ENCODE peak calls at places on chromosomes 4 and X, in six cellular contexts. B is HCT116, Q is lower lobe of right lung, J is ovary, N is dorsolateral prefrontal cortex, D is mammary epithelial cell. A is an unnamed sample.

GRCh38 chrX:24282381-24283121 is 31.3 kb downstream of the SUPT20HL2 start:
- DNase-seq in Q (no peak), N (no peak), D (no peak), J (peak), B (no peak), A (no peak)

GRCh38 chr4:166741709-166742108 is 492.6 kb downstream of the SPOCK3 start:
- DNase-seq in N (no peak), D (no peak), Q (no peak), B (no peak), J (no peak), A (no peak)

GRCh38 chrX:124619710-124620109 is 273.3 kb downstream of the SH2D1A start:
- DNase-seq in Q (no peak), N (no peak), B (no peak), J (no peak), D (no peak), A (no peak)

GRCh38 chr4:147837435-147837834 is 105.5 kb downstream of the ARHGAP10 start:
- DNase-seq in N (no peak), B (no peak), J (no peak), Q (no peak), D (no peak), A (no peak)

GRCh38 chr4:175671491-175671934 is 140.6 kb downstream of the GPM6A start:
- DNase-seq in J (no peak), N (peak), Q (no peak), D (no peak), B (no peak), A (peak)

GRCh38 chr4:93659629-93660028 is 168.9 kb upstream of the ATOH1 start:
- DNase-seq in J (no peak), B (no peak), D (no peak), Q (no peak), N (no peak), A (no peak)

GRCh38 chr4:3074846-3075651 is 568 bp downstream of the HTT start:
- DNase-seq in N (no peak), D (peak), J (peak), B (peak), Q (peak), A (no peak)

GRCh38 chr4:35925806-35926205 is 318.5 kb downstream of the ARAP2 start:
- DNase-seq in Q (no peak), D (no peak), J (no peak), B (no peak), N (no peak), A (no peak)

GRCh38 chrX:70998402-70999027 is 67.6 kb upstream of the SLC7A3 start:
- DNase-seq in B (no peak), Q (no peak), N (no peak), J (peak), D (peak), A (no peak)

GRCh38 chr4:169147217-169147616 is 123.5 kb downstream of the SH3RF1 start:
- DNase-seq in B (peak), D (peak), N (no peak), J (no peak), Q (no peak), A (no peak)

GRCh38 chr4:183797445-183798248 is 107.5 kb upstream of the STOX2 start:
- DNase-seq in N (no peak), Q (peak), J (no peak), D (peak), B (no peak), A (no peak)

GRCh38 chrX:47706575-47706974 is 47.6 kb upstream of the UXT start:
- DNase-seq in D (peak), B (no peak), J (no peak), N (no peak), Q (no peak), A (no peak)

DNA sequence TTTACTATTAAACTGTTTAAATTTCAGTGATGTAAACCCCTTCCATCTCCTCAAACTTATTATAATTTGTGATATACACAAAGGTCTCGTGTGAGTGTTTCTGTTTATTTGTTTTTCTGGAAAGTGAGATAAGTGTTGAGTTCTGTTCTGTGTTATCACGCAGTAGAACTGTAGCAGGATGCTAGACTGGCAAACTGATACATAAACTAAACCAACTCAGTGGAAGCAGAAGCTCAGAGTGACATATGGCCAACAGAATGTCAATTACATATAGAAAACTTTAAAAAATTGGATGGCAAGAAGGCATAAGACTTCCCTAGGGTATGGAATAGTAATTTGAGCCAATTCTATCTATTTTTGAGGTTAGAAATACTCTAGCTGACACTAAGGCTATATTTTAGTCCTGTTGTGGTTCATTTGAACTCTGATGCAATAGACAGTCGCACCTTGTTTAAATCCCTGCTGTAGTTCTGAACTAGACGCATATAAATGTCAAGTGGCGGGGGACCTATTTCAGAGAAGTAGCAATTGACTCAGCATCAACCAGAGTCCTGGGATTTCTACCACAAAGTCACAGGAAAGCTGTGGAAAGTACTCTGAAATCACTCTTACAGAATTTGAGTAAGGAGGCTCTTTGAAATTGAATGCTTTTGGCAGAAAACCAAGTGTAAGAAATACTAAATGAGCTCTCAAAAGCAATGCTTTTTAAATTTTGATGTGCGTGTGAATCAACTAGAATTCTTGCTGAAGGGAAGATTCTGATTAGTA is 294.4 kb downstream of the INPP4B start:
- DNase-seq in Q (no peak), D (no peak), J (no peak), B (no peak), N (no peak), A (no peak)
- H3K27ac ChIP-seq in Q (no peak), D (peak), J (no peak), B (peak), N (no peak), A (no peak)

GRCh38 chr4:6692806-6693205 is 872 bp upstream of the S100P start:
- DNase-seq in J (no peak), D (peak), N (no peak), B (no peak), Q (no peak), A (no peak)

GRCh38 chr4:6689506-6689960 is 4.1 kb upstream of the S100P start:
- DNase-seq in Q (peak), B (no peak), J (no peak), D (no peak), N (no peak), A (no peak)

GRCh38 chr4:6693274-6694176 is at the start of gene S100P:
- DNase-seq in Q (no peak), D (no peak), N (no peak), J (no peak), B (no peak), A (no peak)

GRCh38 chr4:6694177-6694901 is 661 bp downstream of the S100P start:
- DNase-seq in J (no peak), N (no peak), Q (no peak), B (no peak), D (no peak), A (no peak)

DNA sequence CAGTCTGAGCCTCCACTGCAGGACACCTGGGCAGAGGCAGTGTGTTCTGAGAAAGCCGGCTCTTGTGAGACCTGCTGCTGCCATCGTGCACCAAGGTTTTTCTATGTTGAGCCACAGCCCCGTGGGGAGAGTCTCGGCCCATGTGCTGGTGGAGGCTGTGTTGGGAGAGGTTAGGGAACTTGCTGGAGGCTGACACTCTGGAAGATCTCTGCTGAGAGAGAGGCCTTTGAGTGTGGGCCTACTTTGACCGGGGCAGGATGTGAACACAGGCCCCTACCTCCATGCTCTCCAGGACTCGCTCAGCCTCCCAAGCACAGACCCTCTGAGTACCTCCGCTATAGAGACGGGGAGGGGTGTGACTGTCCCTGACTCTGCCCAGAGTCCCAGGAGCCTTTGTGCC is 1.3 kb upstream of the S100P start:
- DNase-seq in D (no peak), N (no peak), Q (no peak), J (no peak), B (no peak), A (no peak)
- H3K27ac ChIP-seq in D (no peak), N (no peak), Q (no peak), J (no peak), B (no peak), A (no peak)

GRCh38 chr4:8286719-8287355 is 17.3 kb downstream of the HTRA3 start:
- DNase-seq in J (no peak), N (no peak), B (no peak), Q (no peak), D (no peak), A (no peak)

GRCh38 chr4:8285143-8285975 is 15.8 kb downstream of the HTRA3 start:
- DNase-seq in J (no peak), Q (no peak), D (no peak), B (no peak), N (no peak), A (no peak)

GRCh38 chr4:8289151-8289750 is 19.7 kb downstream of the HTRA3 start:
- DNase-seq in N (no peak), D (no peak), B (no peak), J (peak), Q (peak), A (no peak)

GRCh38 chr4:8285976-8286718 is 16.6 kb downstream of the HTRA3 start:
- DNase-seq in B (no peak), N (no peak), Q (no peak), J (no peak), D (no peak), A (no peak)

DNA sequence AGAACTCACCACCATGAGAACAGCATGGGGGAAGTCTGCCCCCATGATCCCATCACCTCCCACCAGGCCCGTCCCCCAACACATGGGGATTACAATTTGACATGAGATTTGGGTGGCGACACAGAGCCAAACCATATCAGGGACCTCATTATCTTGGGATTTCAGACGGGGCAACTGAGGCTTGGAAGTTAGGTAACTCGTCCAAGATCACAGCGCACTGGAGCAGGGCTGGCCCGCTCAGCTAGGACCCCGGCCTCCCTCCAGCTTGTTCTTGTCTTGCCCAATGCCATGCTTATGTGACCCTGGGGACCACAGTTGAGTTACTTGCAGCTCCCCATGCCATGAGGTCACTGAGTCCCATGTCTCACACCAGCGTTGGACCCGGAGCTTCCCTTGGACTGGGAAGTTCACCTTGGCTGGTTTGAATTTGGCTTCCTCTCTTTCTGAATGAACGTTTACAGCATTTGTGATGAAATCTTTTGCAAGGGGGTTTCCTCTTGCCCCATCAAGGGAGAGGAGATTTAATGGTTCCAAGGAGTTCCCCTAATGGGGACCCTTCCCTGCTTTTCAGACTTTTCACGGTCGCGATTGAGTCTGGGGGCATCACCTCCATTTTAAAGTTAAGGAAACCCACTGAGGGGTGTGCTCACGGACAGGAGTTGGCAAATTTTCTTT is 18.2 kb downstream of the HTRA3 start:
- DNase-seq in N (no peak), Q (no peak), J (no peak), B (no peak), D (no peak), A (no peak)
- H3K27ac ChIP-seq in N (no peak), Q (no peak), J (no peak), B (no peak), D (no peak), A (no peak)

DNA sequence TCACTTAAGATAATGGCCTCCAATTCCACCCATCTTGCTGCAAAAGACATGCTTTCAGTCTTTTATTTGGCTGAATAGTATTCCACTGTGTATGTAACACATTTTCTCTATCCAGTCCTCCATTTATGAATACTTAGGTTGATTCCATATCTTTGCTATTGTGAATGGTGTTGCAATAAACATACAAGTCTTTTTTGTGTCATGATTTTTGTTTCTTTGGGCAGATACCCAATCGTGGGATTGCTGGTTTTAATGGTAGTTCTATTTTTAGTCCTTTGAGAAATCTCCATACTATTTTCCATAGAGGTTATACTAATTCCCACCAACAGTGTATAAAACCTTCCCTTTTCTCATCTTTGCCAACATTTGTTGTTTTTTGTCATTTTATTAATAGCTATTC is 180.9 kb downstream of the SMIM20 start:
- DNase-seq in B (no peak), Q (no peak), J (no peak), D (no peak), N (no peak), A (no peak)
- H3K27ac ChIP-seq in B (no peak), Q (no peak), J (no peak), D (no peak), N (no peak), A (no peak)

GRCh38 chr4:74547042-74547441 is 102.1 kb downstream of the AREG start:
- DNase-seq in N (no peak), D (peak), J (no peak), B (no peak), Q (no peak), A (no peak)

GRCh38 chr4:74543983-74544382 is 99.0 kb downstream of the AREG start:
- DNase-seq in D (no peak), J (no peak), Q (no peak), N (no peak), B (no peak), A (no peak)

GRCh38 chr4:74544655-74545361 is 99.9 kb downstream of the AREG start:
- DNase-seq in J (no peak), D (no peak), N (no peak), Q (no peak), B (no peak), A (no peak)

GRCh38 chr4:74545488-74545887 is 100.6 kb downstream of the AREG start:
- DNase-seq in D (peak), B (no peak), N (no peak), J (no peak), Q (peak), A (no peak)

GRCh38 chr4:74546020-74546419 is 101.1 kb downstream of the AREG start:
- DNase-seq in B (no peak), J (no peak), Q (no peak), N (no peak), D (peak), A (no peak)
- H3K27ac ChIP-seq in B (peak), J (no peak), Q (no peak), N (no peak), D (peak), A (no peak)

GRCh38 chr4:123114915-123115756 is 192.7 kb upstream of the NUDT6 start:
- DNase-seq in J (no peak), D (no peak), B (no peak), Q (no peak), N (no peak), A (no peak)

GRCh38 chr4:123110685-123111084 is 188.3 kb upstream of the NUDT6 start:
- DNase-seq in J (no peak), N (no peak), B (no peak), D (peak), Q (no peak), A (no peak)

GRCh38 chr4:123116412-123116811 is 194.0 kb upstream of the NUDT6 start:
- DNase-seq in J (no peak), D (peak), Q (no peak), B (no peak), N (no peak), A (no peak)

GRCh38 chr4:123113193-123113592 is 190.8 kb upstream of the NUDT6 start:
- DNase-seq in Q (no peak), B (no peak), N (no peak), D (no peak), J (no peak), A (no peak)

GRCh38 chr4:123114084-123114914 is 191.9 kb upstream of the NUDT6 start:
- DNase-seq in J (no peak), D (no peak), B (no peak), N (no peak), Q (no peak), A (no peak)
- H3K27ac ChIP-seq in J (no peak), D (no peak), B (no peak), N (no peak), Q (no peak), A (no peak)

DNA sequence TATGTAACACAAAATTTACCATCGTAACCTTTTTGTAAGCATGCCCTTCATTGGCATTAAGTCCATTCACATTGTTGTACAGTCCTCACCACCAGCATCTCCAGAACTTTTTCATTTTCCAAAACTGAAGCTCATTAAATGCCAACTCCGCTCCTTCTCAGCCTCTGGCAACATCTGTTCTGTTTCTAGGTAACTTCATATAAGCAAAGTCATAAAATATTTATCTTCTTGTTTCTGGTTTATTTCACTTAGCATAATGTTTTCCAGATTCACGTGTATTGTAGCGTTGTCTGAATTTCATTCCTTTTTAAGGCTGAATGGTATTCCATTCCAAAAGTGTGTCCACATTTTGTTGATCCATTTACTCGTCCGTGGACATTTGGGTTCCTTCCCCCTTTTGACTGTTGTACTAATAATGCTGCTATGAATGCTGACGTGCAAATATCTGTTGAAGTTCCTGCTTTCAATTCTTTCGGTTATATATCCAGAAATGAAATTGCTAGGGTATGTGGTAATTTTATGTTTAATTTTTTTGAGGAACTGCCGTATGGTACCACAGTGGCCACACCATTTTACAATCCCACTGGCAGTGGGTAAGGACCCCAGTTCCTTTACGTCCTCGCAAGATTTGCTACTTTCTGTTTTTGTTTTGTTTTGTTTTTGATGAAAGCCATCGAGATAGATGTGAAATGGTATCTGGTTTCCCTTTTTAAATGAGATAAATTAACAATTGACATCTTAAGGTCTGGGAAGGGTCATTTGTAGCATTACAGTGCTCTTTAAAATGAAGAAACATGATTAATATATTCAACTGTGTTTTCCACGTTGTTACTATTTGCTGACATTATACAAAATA is 63.4 kb downstream of the PTTG2 start:
- DNase-seq in D (no peak), J (no peak), N (no peak), Q (no peak), B (no peak), A (no peak)
- H3K27ac ChIP-seq in D (no peak), J (no peak), N (no peak), Q (peak), B (no peak), A (no peak)

DNA sequence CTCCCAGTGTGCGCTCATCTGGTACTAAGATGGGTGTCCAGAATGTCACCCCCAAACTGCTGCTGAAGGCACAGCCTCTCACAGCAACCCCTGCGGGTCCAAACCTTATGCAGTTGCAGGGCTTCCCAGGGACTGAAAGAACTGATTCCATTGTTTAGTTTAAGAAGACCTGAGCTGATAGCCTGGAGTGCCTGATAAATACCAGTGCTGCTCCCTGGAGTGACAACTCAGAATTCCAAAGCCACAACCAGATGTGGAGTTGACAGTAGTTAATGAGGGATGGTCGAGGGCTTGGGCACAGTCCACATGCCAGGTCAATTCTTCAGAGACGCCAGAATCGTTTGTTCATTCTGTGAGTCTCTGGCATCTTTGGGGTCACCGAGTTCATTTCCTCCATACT is 71.2 kb downstream of the LNX1 start:
- DNase-seq in N (no peak), D (no peak), J (no peak), Q (no peak), B (no peak), A (no peak)
- H3K27ac ChIP-seq in N (no peak), D (no peak), J (no peak), Q (no peak), B (no peak), A (no peak)